ENCODE peak calls at places on chromosome 18, in four cellular contexts. One of them, this sample, is unnamed.

GRCh38 chr18:73121207-73121606 is 253.4 kb upstream of the NETO1 start:
- DNase-seq in right atrium auricular region: no peak
- DNase-seq in substantia nigra: no peak
- DNase-seq in amniotic stem cell: no peak
- DNase-seq in this sample: no peak

GRCh38 chr18:8176554-8176953 is 432.7 kb upstream of the RAB12 start:
- DNase-seq in right atrium auricular region: no peak
- DNase-seq in substantia nigra: no peak
- DNase-seq in amniotic stem cell: no peak
- DNase-seq in this sample: no peak

GRCh38 chr18:54776282-54776977 is 51.8 kb upstream of the RAB27B start:
- DNase-seq in right atrium auricular region: peak; percentile 63
- DNase-seq in substantia nigra: no peak
- DNase-seq in amniotic stem cell: peak; percentile 95
- DNase-seq in this sample: no peak

GRCh38 chr18:63002803-63003445 is 287.6 kb downstream of the PHLPP1 start:
- DNase-seq in right atrium auricular region: no peak
- DNase-seq in substantia nigra: no peak
- DNase-seq in amniotic stem cell: no peak
- DNase-seq in this sample: no peak

GRCh38 chr18:36366994-36367839 is 69.7 kb downstream of the FHOD3 start:
- DNase-seq in right atrium auricular region: no peak
- DNase-seq in substantia nigra: no peak
- DNase-seq in amniotic stem cell: no peak
- DNase-seq in this sample: no peak

GRCh38 chr18:48129621-48130082 is 199.2 kb upstream of the SMAD2 start:
- DNase-seq in right atrium auricular region: no peak
- DNase-seq in substantia nigra: no peak
- DNase-seq in amniotic stem cell: no peak
- DNase-seq in this sample: no peak

GRCh38 chr18:74778191-74778847 is 180.6 kb downstream of the ZNF407 start:
- DNase-seq in right atrium auricular region: no peak
- DNase-seq in substantia nigra: no peak
- DNase-seq in amniotic stem cell: no peak
- DNase-seq in this sample: no peak

GRCh38 chr18:54202851-54203250 is 21.6 kb downstream of the MBD2 start:
- DNase-seq in right atrium auricular region: no peak
- DNase-seq in substantia nigra: no peak
- DNase-seq in amniotic stem cell: no peak
- DNase-seq in this sample: no peak

GRCh38 chr18:48455555-48456478 is 46.6 kb upstream of the ZBTB7C start:
- DNase-seq in right atrium auricular region: peak; percentile 26
- DNase-seq in substantia nigra: no peak
- DNase-seq in amniotic stem cell: peak; percentile 12
- DNase-seq in this sample: no peak

GRCh38 chr18:50410894-50411293 is 36.0 kb downstream of the SKA1 start:
- DNase-seq in right atrium auricular region: no peak
- DNase-seq in substantia nigra: no peak
- DNase-seq in amniotic stem cell: no peak
- DNase-seq in this sample: no peak

GRCh38 chr18:10216809-10217208 is 237.6 kb upstream of the APCDD1 start:
- DNase-seq in right atrium auricular region: no peak
- DNase-seq in substantia nigra: no peak
- DNase-seq in amniotic stem cell: no peak
- DNase-seq in this sample: no peak

GRCh38 chr18:44805176-44805575 is 124.5 kb downstream of the SETBP1 start:
- DNase-seq in right atrium auricular region: no peak
- DNase-seq in substantia nigra: no peak
- DNase-seq in amniotic stem cell: no peak
- DNase-seq in this sample: peak; percentile 42

GRCh38 chr18:45008694-45009372 is 328.1 kb downstream of the SETBP1 start:
- DNase-seq in right atrium auricular region: no peak
- DNase-seq in substantia nigra: no peak
- DNase-seq in amniotic stem cell: no peak
- DNase-seq in this sample: no peak

GRCh38 chr18:46096651-46097300 is 1.3 kb downstream of the ATP5F1A start:
- DNase-seq in right atrium auricular region: no peak
- DNase-seq in substantia nigra: no peak
- DNase-seq in amniotic stem cell: no peak
- DNase-seq in this sample: no peak